ENCODE peak calls at places on chromosomes 13 and 19, in four cellular contexts. Q is WTC11, Y is T-cell, V is adrenal gland. B is an unnamed sample.

GRCh38 chr13:66933994-66934393 is 296.1 kb downstream of the PCDH9 start:
- DNase-seq in Q (no peak), Y (no peak), V (no peak), B (peak)

GRCh38 chr19:11556634-11557420 is 2.2 kb downstream of the ELOF1 start:
- DNase-seq in Q (no peak), Y (no peak), V (no peak), B (no peak)

GRCh38 chr13:98476538-98476966 is 100.4 kb downstream of the STK24 start:
- DNase-seq in Q (no peak), Y (peak), V (peak), B (peak)

GRCh38 chr13:76380436-76381065 is 505.7 kb downstream of the KCTD12 start:
- DNase-seq in Q (no peak), Y (no peak), V (no peak), B (no peak)

GRCh38 chr19:58543826-58544590 is at the start of gene TRIM28:
- DNase-seq in Q (peak), Y (peak), V (peak), B (peak)

GRCh38 chr13:94303644-94304174 is 175.8 kb downstream of the DCT start:
- DNase-seq in Q (no peak), Y (no peak), V (no peak), B (no peak)

GRCh38 chr19:3407556-3408516 is 41.5 kb downstream of the NFIC start:
- DNase-seq in Q (no peak), Y (no peak), V (no peak), B (no peak)

GRCh38 chr13:35787937-35788336 is 311.4 kb upstream of the MAB21L1 start:
- DNase-seq in Q (no peak), Y (no peak), V (no peak), B (no peak)

GRCh38 chr19:56504581-56504980 is 3.1 kb upstream of the ZNF471 start:
- DNase-seq in Q (no peak), Y (no peak), V (no peak), B (no peak)

GRCh38 chr13:114057131-114058050 is 75.0 kb downstream of the RASA3 start:
- DNase-seq in Q (no peak), Y (no peak), V (no peak), B (no peak)

GRCh38 chr19:35114656-35115537 is 726 bp upstream of the FXYD3 start:
- DNase-seq in Q (peak), Y (peak), V (peak), B (no peak)

GRCh38 chr19:47257411-47258169 is 1.3 kb downstream of the CCDC9 start:
- DNase-seq in Q (no peak), Y (no peak), V (no peak), B (no peak)

GRCh38 chr13:100541882-100542545 is 46.6 kb downstream of the GGACT start:
- DNase-seq in Q (no peak), Y (no peak), V (peak), B (no peak)

GRCh38 chr13:77431449-77431848 is 104.1 kb upstream of the SCEL start:
- DNase-seq in Q (no peak), Y (no peak), V (no peak), B (no peak)

GRCh38 chr19:2202366-2202765 is 33.8 kb downstream of the PLEKHJ1 start:
- DNase-seq in Q (no peak), Y (no peak), V (no peak), B (no peak)

GRCh38 chr19:21835810-21836444 is at the start of gene ZNF43:
- DNase-seq in Q (peak), Y (peak), V (peak), B (peak)

GRCh38 chr19:39078436-39079200 is 5.5 kb upstream of the ACP7 start:
- DNase-seq in Q (no peak), Y (no peak), V (no peak), B (peak)

GRCh38 chr13:103961784-103962183 is 895.6 kb upstream of the SLC10A2 start:
- DNase-seq in Q (no peak), Y (no peak), V (no peak), B (no peak)

GRCh38 chr19:51837145-51837544 is 42.2 kb downstream of the FPR3 start:
- DNase-seq in Q (no peak), Y (no peak), V (no peak), B (no peak)

GRCh38 chr13:90281709-90282108 is 1065.8 kb upstream of the MIR17HG start:
- DNase-seq in Q (no peak), Y (no peak), V (no peak), B (no peak)

GRCh38 chr19:17309962-17310461 is 649 bp downstream of the DDA1 start:
- DNase-seq in Q (no peak), Y (no peak), V (no peak), B (no peak)

GRCh38 chr13:113796948-113797676 is 38.1 kb downstream of the TMEM255B start:
- DNase-seq in Q (no peak), Y (no peak), V (no peak), B (no peak)

GRCh38 chr13:112804374-112804773 is 114.5 kb downstream of the ATP11A start:
- DNase-seq in Q (no peak), Y (no peak), V (peak), B (no peak)

GRCh38 chr19:50718255-50719118 is 1.1 kb downstream of the SHANK1 start:
- DNase-seq in Q (no peak), Y (no peak), V (no peak), B (no peak)

GRCh38 chr19:49085020-49085867 is at the start of gene SNRNP70:
- DNase-seq in Q (peak), Y (peak), V (peak), B (peak)

GRCh38 chr13:65966991-65967451 is 1263.1 kb downstream of the PCDH9 start:
- DNase-seq in Q (no peak), Y (no peak), V (no peak), B (no peak)

GRCh38 chr13:22936228-22936627 is 244.6 kb upstream of the SGCG start:
- DNase-seq in Q (no peak), Y (no peak), V (no peak), B (no peak)

GRCh38 chr19:1906985-1907562 is 1.9 kb downstream of the ADAT3 start:
- DNase-seq in Q (no peak), Y (no peak), V (no peak), B (no peak)

GRCh38 chr19:947707-948533 is 22.1 kb downstream of the ARID3A start:
- DNase-seq in Q (no peak), Y (no peak), V (peak), B (no peak)

GRCh38 chr19:18519962-18520847 is 1.7 kb downstream of the ELL start:
- DNase-seq in Q (peak), Y (peak), V (peak), B (peak)

GRCh38 chr13:46593403-46593802 is 40.4 kb downstream of the LRCH1 start:
- DNase-seq in Q (no peak), Y (peak), V (no peak), B (no peak)

GRCh38 chr13:113670541-113670940 is 3.5 kb downstream of the GRK1 start:
- DNase-seq in Q (peak), Y (no peak), V (no peak), B (no peak)

GRCh38 chr19:56170261-56170660 is 5.5 kb upstream of the GALP start:
- DNase-seq in Q (no peak), Y (no peak), V (peak), B (no peak)

GRCh38 chr13:21738636-21739035 is 67.8 kb downstream of the FGF9 start:
- DNase-seq in Q (no peak), Y (no peak), V (no peak), B (no peak)

GRCh38 chr19:4916292-4917082 is 7.2 kb downstream of the UHRF1 start:
- DNase-seq in Q (no peak), Y (peak), V (no peak), B (no peak)

GRCh38 chr19:40744554-40745401 is 5.5 kb downstream of the ACTMAP start:
- DNase-seq in Q (peak), Y (no peak), V (no peak), B (no peak)